ENCODE peak calls at places on chromosomes 16 and 17, in five cellular contexts. H, P, S, J and Y are unnamed samples.

GRCh38 chr16:4090476-4090875 is 25.8 kb downstream of the ADCY9 start:
- DNase-seq in S (no peak), J (no peak), P (peak), H (no peak), Y (no peak)

GRCh38 chr17:49783051-49783715 is 5.3 kb upstream of the KAT7 start:
- DNase-seq in J (no peak), P (no peak), H (no peak), S (no peak), Y (no peak)

GRCh38 chr17:4796550-4796915 is 569 bp downstream of the PSMB6 start:
- DNase-seq in H (no peak), J (peak), S (no peak), P (no peak), Y (no peak)

GRCh38 chr16:10598157-10598556 is 17.8 kb upstream of the EMP2 start:
- DNase-seq in H (no peak), P (no peak), S (no peak), J (no peak), Y (no peak)

GRCh38 chr16:78098087-78098486 is 1.4 kb upstream of the WWOX start:
- DNase-seq in P (no peak), J (no peak), H (no peak), S (no peak), Y (no peak)

GRCh38 chr17:45380046-45380765 is 52.5 kb downstream of the ARHGAP27 start:
- DNase-seq in P (no peak), S (no peak), H (no peak), J (no peak), Y (no peak)

GRCh38 chr16:70778901-70779309 is 22.1 kb downstream of the VAC14 start:
- DNase-seq in P (no peak), S (peak), H (no peak), J (peak), Y (no peak)

GRCh38 chr17:32349503-32349853 is 479 bp upstream of the ZNF207 start:
- DNase-seq in J (no peak), H (no peak), S (no peak), P (no peak), Y (peak)